ENCODE peak calls at places on chromosomes 5 and 9, in eight cellular contexts. O is CD8-positive, alpha-beta T cell; V is tibial nerve; Y is nephron progenitor cell; A is uterus; F is SK-N-SH; T is CD14-positive monocyte; M is tibial artery. X is an unnamed sample.

GRCh38 chr9:105690742-105691141 is 3.6 kb upstream of the TMEM38B start:
- DNase-seq in V (no peak), A (no peak), T (no peak), M (no peak), F (peak; percentile 46), Y (no peak), O (no peak), X (no peak)

GRCh38 chr5:72452515-72453259 is 54.5 kb downstream of the ZNF366 start:
- DNase-seq in M (peak; percentile 92), O (no peak), T (no peak), A (peak; percentile 84), V (peak; percentile 52), Y (no peak), F (no peak), X (no peak)

GRCh38 chr5:174752121-174752520 is 27.7 kb downstream of the MSX2 start:
- DNase-seq in V (no peak), T (no peak), F (no peak), Y (no peak), M (no peak), A (no peak), O (no peak), X (no peak)

GRCh38 chr9:72977670-72978069 is 24.8 kb upstream of the ALDH1A1 start:
- DNase-seq in M (no peak), O (no peak), Y (no peak), T (no peak), F (no peak), A (no peak), V (no peak), X (no peak)

GRCh38 chr5:128111818-128112448 is 28.4 kb downstream of the SLC12A2 start:
- DNase-seq in O (no peak), F (no peak), M (no peak), T (no peak), Y (no peak), A (no peak), V (no peak), X (no peak)

GRCh38 chr9:95327239-95327865 is 9.8 kb upstream of the FANCC start:
- DNase-seq in M (no peak), V (no peak), F (no peak), A (no peak), T (no peak), O (no peak), Y (no peak), X (no peak)

GRCh38 chr9:134681061-134681661 is 39.6 kb downstream of the COL5A1 start:
- DNase-seq in Y (no peak), V (no peak), T (no peak), O (no peak), M (peak; percentile 67), F (no peak), A (no peak), X (no peak)

GRCh38 chr5:132446621-132447020 is 44.0 kb downstream of the IRF1 start:
- DNase-seq in T (no peak), V (peak; percentile 73), M (peak; percentile 91), A (peak; percentile 83), Y (no peak), O (no peak), F (no peak), X (no peak)

GRCh38 chr5:139383275-139383992 is at the start of gene SLC23A1:
- DNase-seq in M (no peak), Y (no peak), T (no peak), A (no peak), O (no peak), V (no peak), F (peak; percentile 73), X (no peak)

GRCh38 chr9:125986966-125987365 is 239.8 kb downstream of the PBX3 start:
- DNase-seq in F (peak; percentile 12), M (peak; percentile 32), T (no peak), Y (no peak), V (no peak), A (no peak), O (no peak), X (no peak)

GRCh38 chr9:89603629-89604462 is 966 bp upstream of the GADD45G start:
- DNase-seq in V (peak; percentile 44), O (no peak), A (peak; percentile 75), T (no peak), Y (peak; percentile 83), F (peak; percentile 82), M (peak; percentile 83), X (peak; percentile 75)
- TF ChIP-seq CTCF in V (peak; percentile 36), O (peak; percentile 17), A (peak; percentile 56), T (no peak), Y (peak; percentile 25), F (peak; percentile 44), M (peak; percentile 29), X (peak; percentile 59)

DNA sequence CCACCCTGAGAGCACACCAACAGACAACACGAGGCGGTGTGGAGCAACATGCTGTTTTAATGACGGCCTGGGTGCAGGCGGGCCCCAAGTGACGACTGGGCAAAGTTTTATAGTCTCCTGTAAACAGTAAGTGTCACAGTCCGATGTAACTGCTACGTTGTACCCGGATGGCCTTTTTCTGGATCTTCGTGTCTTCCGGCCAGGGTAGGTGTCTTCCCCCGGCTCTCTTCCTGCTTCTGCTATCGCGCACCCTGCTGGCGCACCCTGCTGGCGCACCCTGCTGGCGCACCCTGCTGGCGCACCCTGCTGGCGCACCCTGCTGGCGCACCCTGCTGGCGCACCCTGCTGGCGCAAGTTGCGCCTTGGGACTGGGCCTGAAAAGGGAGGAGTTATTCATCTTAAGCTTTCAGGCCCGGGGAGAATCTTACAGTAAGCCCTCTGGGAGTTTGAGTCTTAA is 143.0 kb upstream of the TARS1 start:
- DNase-seq in Y (peak; percentile 4), F (no peak), A (no peak), T (no peak), O (no peak), V (no peak), M (no peak), X (no peak)
- TF ChIP-seq CTCF in Y (peak; percentile 23), F (peak; percentile 57), A (no peak), T (no peak), O (no peak), V (no peak), M (no peak), X (peak; percentile 19)

GRCh38 chr5:180668835-180669596 is 19.6 kb upstream of the FLT4 start:
- DNase-seq in T (no peak), V (no peak), M (no peak), Y (no peak), A (no peak), O (no peak), F (no peak), X (no peak)
- TF ChIP-seq CTCF in T (no peak), V (no peak), M (no peak), Y (no peak), A (no peak), O (no peak), F (no peak), X (no peak)

DNA sequence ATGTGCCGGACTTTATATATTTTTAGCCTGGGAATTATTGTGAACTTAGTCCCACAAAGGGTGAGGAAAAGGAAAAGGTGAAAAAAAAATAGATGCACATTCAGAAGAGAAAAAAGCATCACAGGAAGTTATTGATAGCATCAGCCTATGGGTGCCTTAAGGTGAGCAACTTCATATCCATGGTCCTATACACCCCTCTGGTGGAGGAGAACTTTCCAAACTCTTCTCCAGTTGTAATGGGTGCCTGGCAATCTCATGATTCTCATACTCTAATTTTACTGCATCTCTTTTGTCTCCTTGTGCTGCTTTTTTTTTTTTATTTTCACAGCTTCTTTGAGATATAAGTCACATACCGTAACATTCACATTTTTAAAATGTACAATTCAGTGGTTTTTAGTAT is 107.4 kb downstream of the JAKMIP2 start:
- DNase-seq in A (no peak), F (no peak), V (no peak), M (no peak), O (no peak), T (no peak), Y (no peak), X (no peak)
- TF ChIP-seq CTCF in A (no peak), F (no peak), V (no peak), M (no peak), O (no peak), T (no peak), Y (no peak), X (peak; percentile 15)